ENCODE peak calls at places on chromosomes 4 and X, in six cellular contexts. K is iPS-NIHi11, I is GM03348, D is COLO829, U is H9, O is A172. Y is an unnamed sample.

GRCh38 chrX:39728852-39729587 is 368.7 kb downstream of the BCOR start:
- DNase-seq in K (no peak), I (no peak), D (no peak), U (no peak), O (no peak), Y (no peak)

GRCh38 chrX:124594017-124594651 is 247.8 kb downstream of the SH2D1A start:
- DNase-seq in K (no peak), I (no peak), D (no peak), U (no peak), O (peak), Y (no peak)

GRCh38 chr4:185242749-185243533 is 33.5 kb downstream of the SNX25 start:
- DNase-seq in K (no peak), I (no peak), D (no peak), U (no peak), O (no peak), Y (no peak)

GRCh38 chrX:39890807-39891206 is 207.0 kb downstream of the BCOR start:
- DNase-seq in K (no peak), I (no peak), D (no peak), U (no peak), O (no peak), Y (no peak)

GRCh38 chr4:139316733-139317132 is 14.5 kb upstream of the NDUFC1 start:
- DNase-seq in K (no peak), I (no peak), D (no peak), U (no peak), O (no peak), Y (no peak)

GRCh38 chr4:53886090-53886489 is 178.3 kb downstream of the CHIC2 start:
- DNase-seq in K (no peak), I (no peak), D (peak), U (no peak), O (no peak), Y (no peak)

GRCh38 chr4:73974352-73974751 is 7.5 kb downstream of the PF4 start:
- DNase-seq in K (no peak), I (no peak), D (no peak), U (no peak), O (no peak), Y (no peak)

GRCh38 chr4:7330031-7330596 is 104.6 kb downstream of the PSAPL1 start:
- DNase-seq in K (no peak), I (no peak), D (no peak), U (no peak), O (no peak), Y (no peak)

GRCh38 chrX:139388234-139388633 is 142.3 kb upstream of the F9 start:
- DNase-seq in K (no peak), I (peak), D (no peak), U (no peak), O (no peak), Y (no peak)

GRCh38 chrX:137031517-137032377 is 2.0 kb downstream of the GPR101 start:
- DNase-seq in K (peak), I (peak), D (peak), U (peak), O (no peak), Y (peak)

GRCh38 chrX:16970977-16971376 is 24.5 kb downstream of the REPS2 start:
- DNase-seq in K (no peak), I (no peak), D (peak), U (no peak), O (peak), Y (peak)

GRCh38 chrX:20547649-20548051 is 280.9 kb upstream of the RPS6KA3 start:
- DNase-seq in K (peak), I (peak), D (no peak), U (no peak), O (peak), Y (peak)

GRCh38 chrX:119121341-119121740 is 6.3 kb downstream of the KIAA1210 start:
- DNase-seq in K (no peak), I (peak), D (peak), U (no peak), O (no peak), Y (peak)

GRCh38 chrX:22135994-22136684 is 104.0 kb downstream of the PHEX start:
- DNase-seq in K (peak), I (peak), D (no peak), U (no peak), O (peak), Y (peak)

GRCh38 chrX:66731398-66731797 is 92.5 kb upstream of the EDA2R start:
- DNase-seq in K (peak), I (peak), D (peak), U (no peak), O (peak), Y (peak)

GRCh38 chr4:148866666-148867065 is 424.5 kb upstream of the NR3C2 start:
- DNase-seq in K (no peak), I (no peak), D (no peak), U (no peak), O (no peak), Y (no peak)

GRCh38 chr4:7938513-7939376 is 916 bp downstream of the AFAP1 start:
- DNase-seq in K (peak), I (peak), D (no peak), U (no peak), O (no peak), Y (peak)

GRCh38 chr4:71338846-71339593 is at the start of gene SLC4A4:
- DNase-seq in K (no peak), I (peak), D (peak), U (no peak), O (peak), Y (peak)

GRCh38 chr4:26410385-26411293 is 79.6 kb downstream of the CCKAR start:
- DNase-seq in K (peak), I (peak), D (peak), U (no peak), O (peak), Y (peak)

GRCh38 chr4:40681600-40682297 is 52.1 kb upstream of the RBM47 start:
- DNase-seq in K (no peak), I (no peak), D (no peak), U (no peak), O (no peak), Y (no peak)

GRCh38 chr4:45692131-45692530 is 431.7 kb downstream of the GABRG1 start:
- DNase-seq in K (no peak), I (no peak), D (no peak), U (no peak), O (no peak), Y (no peak)

GRCh38 chrX:16819634-16820033 is 33.4 kb downstream of the TXLNG start:
- DNase-seq in K (no peak), I (no peak), D (no peak), U (no peak), O (no peak), Y (no peak)

GRCh38 chr4:136864580-136865185 is 667.6 kb downstream of the PCDH18 start:
- DNase-seq in K (peak), I (peak), D (peak), U (no peak), O (peak), Y (peak)

GRCh38 chrX:17814557-17814956 is 46.5 kb downstream of the RAI2 start:
- DNase-seq in K (no peak), I (peak), D (no peak), U (no peak), O (peak), Y (peak)

GRCh38 chr4:106305435-106306055 is 10.5 kb downstream of the TBCK start:
- DNase-seq in K (no peak), I (no peak), D (no peak), U (no peak), O (no peak), Y (no peak)

GRCh38 chr4:113222006-113222405 is 172.6 kb downstream of the ANK2 start:
- DNase-seq in K (no peak), I (peak), D (no peak), U (no peak), O (peak), Y (peak)

GRCh38 chr4:8285143-8285975 is 15.8 kb downstream of the HTRA3 start:
- DNase-seq in K (no peak), I (no peak), D (no peak), U (no peak), O (no peak), Y (no peak)

GRCh38 chrX:130110379-130111219 is at the start of gene ELF4:
- DNase-seq in K (peak), I (peak), D (peak), U (no peak), O (no peak), Y (peak)